ENCODE peak calls at places on chromosomes 7 and 10, in nine cellular contexts. T is small intestine; B is SK-N-SH; F is mesenchymal stem cell; R is CD4-positive, CD25-positive, alpha-beta regulatory T cell; L is CD4-positive, alpha-beta memory T cell; Z is HCT116; U is cardiac muscle cell; E is PC-9. G is an unnamed sample.

GRCh38 chr7:30941582-30942310 is 22.0 kb upstream of the GHRHR start:
- DNase-seq in T (peak), B (no peak), F (no peak), R (no peak), L (no peak), Z (no peak), U (no peak), E (peak), G (no peak)

GRCh38 chr7:129824291-129825004 is 128.3 kb downstream of the UBE2H start:
- DNase-seq in T (no peak), B (no peak), F (no peak), R (no peak), L (no peak), Z (no peak), U (no peak), E (no peak), G (no peak)

GRCh38 chr7:37987732-37988131 is 67.3 kb downstream of the EPDR1 start:
- DNase-seq in T (peak), B (no peak), F (no peak), R (no peak), L (no peak), Z (no peak), U (no peak), E (peak), G (no peak)

GRCh38 chr10:132374176-132374575 is 22.8 kb upstream of the PWWP2B start:
- DNase-seq in T (no peak), B (no peak), F (no peak), R (no peak), L (no peak), Z (no peak), U (no peak), E (no peak), G (no peak)

GRCh38 chr7:150923191-150923590 is 54.9 kb downstream of the KCNH2 start:
- DNase-seq in T (peak), B (no peak), F (no peak), R (no peak), L (no peak), Z (no peak), U (no peak), E (no peak), G (no peak)

GRCh38 chr10:49194212-49194920 is 6.2 kb upstream of the TMEM273 start:
- DNase-seq in T (no peak), B (no peak), F (no peak), R (no peak), L (no peak), Z (no peak), U (no peak), E (no peak), G (no peak)

GRCh38 chr10:87691515-87692070 is 31.9 kb downstream of the PAPSS2 start:
- DNase-seq in T (no peak), B (no peak), F (no peak), R (no peak), L (no peak), Z (no peak), U (no peak), E (peak), G (no peak)

GRCh38 chr10:33139191-33139646 is 181.2 kb upstream of the ITGB1 start:
- DNase-seq in T (no peak), B (no peak), F (no peak), R (peak), L (peak), Z (no peak), U (no peak), E (no peak), G (no peak)

GRCh38 chr10:58158806-58159205 is 108.9 kb downstream of the IPMK start:
- DNase-seq in T (no peak), B (peak), F (peak), R (no peak), L (no peak), Z (no peak), U (no peak), E (no peak), G (no peak)

GRCh38 chr7:130881091-130881798 is 147.2 kb upstream of the KLF14 start:
- DNase-seq in T (no peak), B (no peak), F (no peak), R (no peak), L (no peak), Z (no peak), U (no peak), E (no peak), G (no peak)
- H3K27ac ChIP-seq in T (no peak), B (peak), F (peak), R (no peak), L (no peak), Z (peak), U (no peak), E (peak), G (no peak)

GRCh38 chr10:22086730-22087364 is 83.3 kb upstream of the DNAJC1 start:
- DNase-seq in T (no peak), B (peak), F (peak), R (no peak), L (no peak), Z (peak), U (peak), E (no peak), G (no peak)

GRCh38 chr10:22087365-22087738 is 83.8 kb upstream of the DNAJC1 start:
- DNase-seq in T (no peak), B (no peak), F (no peak), R (no peak), L (no peak), Z (no peak), U (no peak), E (no peak), G (no peak)
- H3K27ac ChIP-seq in T (no peak), B (no peak), F (no peak), R (no peak), L (no peak), Z (no peak), U (no peak), E (no peak), G (no peak)

GRCh38 chr10:12663863-12664262 is 314.5 kb downstream of the CAMK1D start:
- DNase-seq in T (no peak), B (no peak), F (no peak), R (no peak), L (no peak), Z (no peak), U (no peak), E (no peak), G (no peak)
- H3K27ac ChIP-seq in T (no peak), B (no peak), F (no peak), R (no peak), L (no peak), Z (no peak), U (no peak), E (no peak), G (no peak)

GRCh38 chr10:44978213-44978569 is 418 bp downstream of the DEPP1 start:
- DNase-seq in T (no peak), B (no peak), F (no peak), R (no peak), L (no peak), Z (no peak), U (no peak), E (no peak), G (no peak)
- H3K27ac ChIP-seq in T (peak), B (peak), F (peak), R (no peak), L (no peak), Z (peak), U (peak), E (peak), G (peak)